ENCODE peak calls at places on chromosomes 13 and 19, in four cellular contexts. R is right lobe of liver, J is thyroid gland, M is heart right ventricle. W is an unnamed sample.

GRCh38 chr19:19420570-19421301 is 15.3 kb downstream of the GATAD2A start:
- DNase-seq in R (no peak), J (no peak), M (no peak), W (no peak)

GRCh38 chr13:71625694-71626093 is 241.3 kb downstream of the DACH1 start:
- DNase-seq in R (no peak), J (no peak), M (no peak), W (no peak)

GRCh38 chr13:40069173-40070044 is 413.9 kb downstream of the COG6 start:
- DNase-seq in R (peak), J (peak), M (peak), W (peak)

GRCh38 chr19:13013649-13014048 is 18.4 kb downstream of the NFIX start:
- DNase-seq in R (no peak), J (no peak), M (no peak), W (no peak)

GRCh38 chr19:58002384-58003152 is at the start of gene ZNF606:
- DNase-seq in R (peak), J (peak), M (peak), W (peak)

GRCh38 chr19:45348367-45349125 is 8.0 kb downstream of the KLC3 start:
- DNase-seq in R (no peak), J (no peak), M (no peak), W (no peak)

GRCh38 chr19:10420444-10421239 is at the start of gene PDE4A:
- DNase-seq in R (no peak), J (no peak), M (no peak), W (peak)

GRCh38 chr13:112178769-112179168 is 111.8 kb downstream of the SOX1 start:
- DNase-seq in R (no peak), J (no peak), M (no peak), W (no peak)

GRCh38 chr13:29619995-29620394 is 24.5 kb upstream of the SLC7A1 start:
- DNase-seq in R (no peak), J (no peak), M (no peak), W (no peak)

GRCh38 chr13:77637583-77637982 is 59.9 kb upstream of the SLAIN1 start:
- DNase-seq in R (no peak), J (no peak), M (no peak), W (no peak)

GRCh38 chr19:56750658-56751057 is 79.1 kb upstream of the ZNF835 start:
- DNase-seq in R (no peak), J (no peak), M (no peak), W (no peak)

GRCh38 chr19:51777570-51778460 is 16.8 kb downstream of the FPR2 start:
- DNase-seq in R (no peak), J (peak), M (peak), W (peak)

GRCh38 chr19:5801796-5802616 is 2.9 kb upstream of the NRTN start:
- DNase-seq in R (no peak), J (no peak), M (no peak), W (peak)

DNA sequence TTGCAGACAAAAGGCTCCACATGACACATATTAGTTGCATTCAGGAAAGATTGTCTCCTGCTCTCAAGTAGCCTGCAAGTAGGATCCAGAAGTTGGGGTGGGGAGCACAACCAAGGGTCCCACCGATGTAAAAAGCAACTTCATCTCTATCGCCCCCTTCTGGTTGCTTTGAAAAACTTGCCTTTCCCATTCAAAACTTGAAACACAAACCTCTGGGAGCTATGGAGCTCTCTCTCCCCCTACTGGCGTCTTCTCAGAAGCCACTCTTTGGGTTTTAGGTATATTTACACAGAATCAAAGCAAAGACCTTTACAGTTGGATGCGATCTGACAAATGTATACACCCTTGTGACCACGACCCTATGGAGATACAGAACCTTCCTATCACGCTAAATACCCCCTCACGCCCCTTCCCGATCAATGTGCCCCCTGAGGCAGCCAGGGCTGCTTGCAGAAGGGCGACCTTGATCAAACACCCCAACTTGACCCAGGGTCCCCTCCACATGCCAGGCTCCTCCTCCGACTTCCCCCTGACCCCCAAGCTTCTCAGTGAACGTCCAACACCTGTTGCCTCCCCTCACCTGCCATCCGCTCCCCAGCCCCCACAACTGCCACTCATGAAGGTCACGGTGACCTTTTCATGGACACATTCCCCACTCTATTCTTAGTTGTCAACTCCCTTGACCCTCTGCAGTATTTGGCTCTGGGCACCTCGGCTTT is 10.1 kb downstream of the NOSIP start:
- DNase-seq in R (no peak), J (peak), M (no peak), W (peak)
- H3K27ac ChIP-seq in R (no peak), J (peak), M (peak), W (peak)

GRCh38 chr13:23610187-23610576 is 40.0 kb downstream of the TNFRSF19 start:
- DNase-seq in R (no peak), J (no peak), M (peak), W (no peak)
- H3K4me3 ChIP-seq in R (no peak), J (no peak), M (no peak), W (no peak)

DNA sequence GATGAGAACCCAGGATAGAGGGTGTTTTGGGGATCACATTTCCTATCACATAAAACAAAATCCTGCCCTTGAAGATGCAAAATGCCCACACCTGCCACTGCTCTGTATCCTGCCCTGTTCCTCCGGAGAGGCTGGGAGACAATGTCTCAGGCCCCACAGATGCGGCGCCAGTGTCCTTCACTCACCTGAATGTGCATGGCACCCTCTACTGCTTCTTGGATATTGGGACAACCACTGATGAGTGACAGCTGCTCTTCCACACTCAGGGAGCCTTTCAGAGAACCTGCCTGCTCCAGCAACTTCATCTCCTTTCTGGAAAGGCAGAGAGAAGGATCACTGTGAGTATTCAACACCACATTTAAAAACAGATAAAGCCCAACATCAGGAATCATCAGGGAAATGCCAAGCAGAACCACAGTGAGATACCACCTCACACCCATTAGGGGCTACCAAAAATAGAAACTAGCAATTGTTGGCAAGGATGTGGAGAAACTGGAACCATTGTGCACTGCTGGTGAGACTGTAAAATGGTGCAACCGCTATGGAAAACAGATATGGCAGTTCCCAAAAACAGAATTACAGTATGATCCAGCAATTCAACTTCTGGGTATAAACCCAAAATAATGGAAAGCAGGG is 36.4 kb downstream of the CRYL1 start:
- DNase-seq in R (no peak), J (peak), M (no peak), W (no peak)
- TF ChIP-seq CTCF in R (peak), J (no peak), M (peak), W (no peak)

GRCh38 chr19:54660306-54660705 is 2.5 kb upstream of the LILRB4 start:
- DNase-seq in R (no peak), J (no peak), M (no peak), W (no peak)
- H3K27ac ChIP-seq in R (no peak), J (no peak), M (no peak), W (no peak)

DNA sequence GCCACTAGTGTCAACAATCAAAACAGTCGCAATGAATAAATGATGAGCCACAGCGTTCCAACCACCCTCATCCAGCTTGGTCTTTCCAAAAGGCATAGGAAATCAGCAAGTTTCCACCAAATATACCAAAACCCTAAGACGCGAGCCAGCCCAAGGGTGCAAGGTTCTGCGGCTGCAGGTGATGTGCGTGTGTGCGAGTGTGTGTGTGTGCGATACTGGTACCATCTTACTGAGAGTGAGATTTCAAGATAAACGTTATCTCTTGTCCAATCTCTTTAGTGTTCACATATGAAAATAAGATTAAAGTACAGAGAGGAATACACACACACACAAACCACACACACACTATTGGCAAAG is 895 bp upstream of the TRPC4 start:
- DNase-seq in R (no peak), J (no peak), M (no peak), W (no peak)
- H3K4me3 ChIP-seq in R (peak), J (no peak), M (peak), W (no peak)

GRCh38 chr13:25980255-25980654 is 71.6 kb downstream of the SHISA2 start:
- DNase-seq in R (no peak), J (peak), M (no peak), W (peak)
- TF ChIP-seq CTCF in R (no peak), J (no peak), M (peak), W (peak)

GRCh38 chr19:8498295-8498694 is 4.1 kb downstream of the PRAM1 start:
- DNase-seq in R (no peak), J (no peak), M (no peak), W (no peak)
- H3K27ac ChIP-seq in R (no peak), J (no peak), M (no peak), W (no peak)

GRCh38 chr13:99311748-99312492 is 4.7 kb upstream of the GPR183 start:
- DNase-seq in R (no peak), J (peak), M (no peak), W (peak)
- H3K4me3 ChIP-seq in R (no peak), J (no peak), M (no peak), W (no peak)

GRCh38 chr19:55418185-55418584 is 10.6 kb upstream of the UBE2S start:
- DNase-seq in R (no peak), J (peak), M (no peak), W (peak)
- TF ChIP-seq CTCF in R (peak), J (peak), M (peak), W (peak)